ENCODE peak calls at places on chromosome 10, in ten cellular contexts. P, G, N, K, V, W, D, L, B and X are unnamed samples.

GRCh38 chr10:47257396-47258120 is 42.4 kb upstream of the GDF10 start:
- DNase-seq in P (peak), G (peak), N (no peak), K (peak), V (no peak), W (no peak), D (no peak), L (no peak), B (no peak), X (no peak)

GRCh38 chr10:6351540-6351939 is 148.8 kb downstream of the PFKFB3 start:
- DNase-seq in P (no peak), G (no peak), N (no peak), K (no peak), V (no peak), W (no peak), D (no peak), L (no peak), B (no peak), X (no peak)

GRCh38 chr10:2351566-2351965 is 614.2 kb upstream of the ADARB2 start:
- DNase-seq in P (no peak), G (no peak), N (no peak), K (no peak), V (no peak), W (no peak), D (no peak), L (no peak), B (no peak), X (no peak)

GRCh38 chr10:78458983-78459638 is 425.4 kb downstream of the RPS24 start:
- DNase-seq in P (no peak), G (peak), N (no peak), K (peak), V (no peak), W (no peak), D (no peak), L (peak), B (peak), X (no peak)

GRCh38 chr10:114271779-114272167 is 32.7 kb downstream of the VWA2 start:
- DNase-seq in P (no peak), G (peak), N (peak), K (peak), V (no peak), W (peak), D (no peak), L (peak), B (no peak), X (no peak)

GRCh38 chr10:78305311-78305710 is 271.6 kb downstream of the RPS24 start:
- DNase-seq in P (no peak), G (no peak), N (no peak), K (no peak), V (no peak), W (no peak), D (no peak), L (no peak), B (no peak), X (no peak)

GRCh38 chr10:47261121-47261520 is 38.9 kb upstream of the GDF10 start:
- DNase-seq in P (peak), G (no peak), N (no peak), K (no peak), V (no peak), W (no peak), D (no peak), L (no peak), B (no peak), X (no peak)

GRCh38 chr10:5666324-5667220 is at the start of gene ASB13:
- DNase-seq in P (peak), G (peak), N (peak), K (peak), V (peak), W (peak), D (peak), L (no peak), B (peak), X (peak)

GRCh38 chr10:34008641-34009040 is 674.2 kb upstream of the NRP1 start:
- DNase-seq in P (no peak), G (no peak), N (no peak), K (no peak), V (no peak), W (no peak), D (no peak), L (no peak), B (no peak), X (no peak)

GRCh38 chr10:113322843-113323242 is 230.0 kb upstream of the HABP2 start:
- DNase-seq in P (no peak), G (no peak), N (no peak), K (no peak), V (no peak), W (peak), D (no peak), L (no peak), B (no peak), X (no peak)

GRCh38 chr10:70435241-70436085 is 6.0 kb downstream of the NODAL start:
- DNase-seq in P (no peak), G (no peak), N (peak), K (no peak), V (no peak), W (no peak), D (no peak), L (no peak), B (no peak), X (no peak)

GRCh38 chr10:4767033-4767814 is 58.8 kb upstream of the AKR1E2 start:
- DNase-seq in P (peak), G (peak), N (no peak), K (peak), V (peak), W (peak), D (peak), L (peak), B (no peak), X (peak)

GRCh38 chr10:36880898-36881297 is 244.5 kb upstream of the ANKRD30A start:
- DNase-seq in P (no peak), G (peak), N (no peak), K (peak), V (peak), W (no peak), D (no peak), L (no peak), B (no peak), X (no peak)

GRCh38 chr10:111784386-111784785 is 399.2 kb downstream of the GPAM start:
- DNase-seq in P (no peak), G (no peak), N (no peak), K (no peak), V (no peak), W (no peak), D (no peak), L (no peak), B (no peak), X (no peak)

GRCh38 chr10:109062371-109062770 is 860.9 kb downstream of the XPNPEP1 start:
- DNase-seq in P (no peak), G (peak), N (no peak), K (peak), V (no peak), W (no peak), D (no peak), L (no peak), B (no peak), X (no peak)

GRCh38 chr10:97572214-97572989 is at the start of gene ANKRD2:
- DNase-seq in P (peak), G (peak), N (peak), K (peak), V (peak), W (peak), D (peak), L (peak), B (peak), X (peak)

GRCh38 chr10:92142949-92143348 is 147.9 kb downstream of the CPEB3 start:
- DNase-seq in P (no peak), G (no peak), N (no peak), K (no peak), V (no peak), W (no peak), D (no peak), L (no peak), B (no peak), X (no peak)

GRCh38 chr10:132849546-132850031 is 63.6 kb upstream of the NKX6-2 start:
- DNase-seq in P (no peak), G (no peak), N (no peak), K (no peak), V (no peak), W (no peak), D (no peak), L (no peak), B (peak), X (no peak)

GRCh38 chr10:77168161-77168560 is 469.4 kb downstream of the KCNMA1 start:
- DNase-seq in P (no peak), G (no peak), N (no peak), K (no peak), V (no peak), W (no peak), D (no peak), L (no peak), B (no peak), X (no peak)

GRCh38 chr10:6136215-6137201 is 47.7 kb downstream of the RBM17 start:
- DNase-seq in P (no peak), G (peak), N (no peak), K (peak), V (no peak), W (no peak), D (no peak), L (no peak), B (no peak), X (no peak)

GRCh38 chr10:110206988-110207804 is at the start of gene MXI1:
- DNase-seq in P (peak), G (peak), N (peak), K (peak), V (peak), W (peak), D (peak), L (no peak), B (peak), X (peak)

GRCh38 chr10:89250814-89251416 is 660 bp downstream of the LIPA start:
- DNase-seq in P (no peak), G (no peak), N (no peak), K (peak), V (no peak), W (no peak), D (no peak), L (no peak), B (no peak), X (no peak)

GRCh38 chr10:86659721-86660438 is 5.5 kb downstream of the OPN4 start:
- DNase-seq in P (no peak), G (no peak), N (peak), K (no peak), V (no peak), W (no peak), D (no peak), L (no peak), B (no peak), X (no peak)

GRCh38 chr10:130423455-130424305 is 287.5 kb downstream of the GLRX3 start:
- DNase-seq in P (no peak), G (no peak), N (no peak), K (no peak), V (no peak), W (no peak), D (no peak), L (no peak), B (no peak), X (no peak)

GRCh38 chr10:89836840-89837172 is 135.4 kb downstream of the KIF20B start:
- DNase-seq in P (no peak), G (no peak), N (peak), K (no peak), V (no peak), W (no peak), D (no peak), L (no peak), B (no peak), X (no peak)

GRCh38 chr10:20281579-20281978 is 465.3 kb downstream of the PLXDC2 start:
- DNase-seq in P (no peak), G (no peak), N (no peak), K (no peak), V (no peak), W (no peak), D (no peak), L (no peak), B (no peak), X (no peak)

GRCh38 chr10:96285331-96285752 is 14.0 kb upstream of the BLNK start:
- DNase-seq in P (no peak), G (no peak), N (no peak), K (no peak), V (no peak), W (no peak), D (no peak), L (no peak), B (no peak), X (no peak)

GRCh38 chr10:79140906-79141305 is 72.1 kb downstream of the ZMIZ1 start:
- DNase-seq in P (no peak), G (no peak), N (no peak), K (no peak), V (no peak), W (no peak), D (no peak), L (no peak), B (no peak), X (no peak)

GRCh38 chr10:126561499-126562208 is 108.8 kb downstream of the C10orf90 start:
- DNase-seq in P (no peak), G (no peak), N (peak), K (peak), V (peak), W (no peak), D (peak), L (no peak), B (no peak), X (no peak)
- H3K4me3 ChIP-seq in P (no peak), G (peak), N (peak), K (peak), V (no peak), W (no peak), D (no peak), L (no peak), B (no peak), X (no peak)

DNA sequence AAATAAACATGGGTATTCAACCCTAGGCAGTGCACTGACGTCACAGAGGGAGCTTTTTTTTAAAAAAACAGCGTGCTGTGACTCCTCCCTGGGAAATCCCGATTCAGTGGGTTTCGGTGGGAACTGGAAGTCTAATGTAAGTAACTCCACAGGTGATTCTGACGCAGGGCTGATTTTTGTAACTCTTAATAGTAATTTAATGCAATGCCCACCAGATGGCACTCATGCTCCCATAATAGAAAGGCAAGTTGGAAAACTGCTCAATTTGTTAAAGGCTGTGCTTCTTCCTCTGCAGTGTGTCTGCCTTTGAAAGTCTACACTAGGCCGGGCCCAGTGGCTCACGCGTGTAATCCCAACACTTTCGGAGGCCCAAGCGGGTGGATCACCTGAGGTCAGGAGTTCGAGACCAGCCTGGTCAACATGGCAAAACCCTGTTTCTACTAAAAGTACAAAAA is 10.9 kb upstream of the RSU1 start:
- DNase-seq in P (peak), G (peak), N (peak), K (peak), V (peak), W (peak), D (peak), L (peak), B (peak), X (peak)
- H3K4me3 ChIP-seq in P (no peak), G (no peak), N (peak), K (peak), V (no peak), W (no peak), D (no peak), L (peak), B (peak), X (no peak)

GRCh38 chr10:15718495-15719061 is 1.1 kb downstream of the ITGA8 start:
- DNase-seq in P (no peak), G (no peak), N (peak), K (no peak), V (no peak), W (no peak), D (no peak), L (no peak), B (no peak), X (no peak)

GRCh38 chr10:15719062-15719898 is 442 bp downstream of the ITGA8 start:
- DNase-seq in P (no peak), G (no peak), N (peak), K (peak), V (peak), W (peak), D (no peak), L (no peak), B (no peak), X (no peak)

GRCh38 chr10:15720635-15721310 is 1.1 kb upstream of the ITGA8 start:
- DNase-seq in P (no peak), G (no peak), N (no peak), K (no peak), V (no peak), W (no peak), D (no peak), L (no peak), B (no peak), X (no peak)

GRCh38 chr10:15715619-15716227 is 4.0 kb downstream of the ITGA8 start:
- DNase-seq in P (no peak), G (peak), N (no peak), K (peak), V (peak), W (no peak), D (no peak), L (no peak), B (no peak), X (no peak)

DNA sequence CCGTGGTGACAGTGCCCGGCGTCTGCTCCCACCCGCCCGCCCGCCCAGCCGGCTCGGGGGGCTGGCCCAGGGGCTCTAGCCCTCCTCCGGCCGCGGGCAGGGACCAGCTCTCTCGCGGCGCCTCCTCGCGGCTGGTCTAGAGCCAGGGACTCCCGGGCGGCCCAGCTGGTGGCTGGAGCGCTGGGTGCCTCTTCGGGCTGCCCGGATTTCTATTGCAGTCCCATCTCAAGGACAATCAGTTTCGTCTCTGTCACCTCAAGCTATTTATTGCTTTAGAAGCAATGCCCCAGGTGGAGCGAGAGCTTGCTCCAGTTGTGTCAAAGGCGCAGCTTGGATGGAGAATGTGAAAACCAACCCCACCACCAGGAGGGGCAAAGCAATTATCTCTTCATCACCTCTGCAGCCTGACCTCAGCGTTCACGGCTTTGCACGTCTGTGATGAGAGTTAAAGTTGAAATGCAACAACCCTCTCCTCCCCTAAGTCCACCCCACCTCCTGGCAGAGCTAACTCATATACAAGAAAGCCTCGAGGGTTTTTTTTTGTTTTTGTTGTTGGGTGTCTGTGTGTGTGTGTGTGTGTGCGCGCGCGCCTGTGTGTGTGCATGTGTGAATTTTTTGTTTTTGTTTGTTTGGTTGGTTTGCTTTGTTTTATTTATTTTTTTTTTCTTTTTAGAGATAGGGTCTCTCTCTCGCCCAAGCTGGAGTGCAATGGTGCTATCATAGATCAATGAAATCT is at the start of gene ITGA8:
- DNase-seq in P (no peak), G (no peak), N (peak), K (peak), V (peak), W (peak), D (no peak), L (no peak), B (no peak), X (peak)
- H3K4me3 ChIP-seq in P (no peak), G (no peak), N (peak), K (peak), V (peak), W (peak), D (no peak), L (no peak), B (peak), X (peak)

GRCh38 chr10:30542001-30542861 is 87.3 kb downstream of the LYZL2 start:
- DNase-seq in P (no peak), G (no peak), N (no peak), K (no peak), V (no peak), W (no peak), D (peak), L (no peak), B (no peak), X (no peak)
- H3K4me3 ChIP-seq in P (no peak), G (no peak), N (no peak), K (no peak), V (no peak), W (no peak), D (no peak), L (no peak), B (no peak), X (no peak)

DNA sequence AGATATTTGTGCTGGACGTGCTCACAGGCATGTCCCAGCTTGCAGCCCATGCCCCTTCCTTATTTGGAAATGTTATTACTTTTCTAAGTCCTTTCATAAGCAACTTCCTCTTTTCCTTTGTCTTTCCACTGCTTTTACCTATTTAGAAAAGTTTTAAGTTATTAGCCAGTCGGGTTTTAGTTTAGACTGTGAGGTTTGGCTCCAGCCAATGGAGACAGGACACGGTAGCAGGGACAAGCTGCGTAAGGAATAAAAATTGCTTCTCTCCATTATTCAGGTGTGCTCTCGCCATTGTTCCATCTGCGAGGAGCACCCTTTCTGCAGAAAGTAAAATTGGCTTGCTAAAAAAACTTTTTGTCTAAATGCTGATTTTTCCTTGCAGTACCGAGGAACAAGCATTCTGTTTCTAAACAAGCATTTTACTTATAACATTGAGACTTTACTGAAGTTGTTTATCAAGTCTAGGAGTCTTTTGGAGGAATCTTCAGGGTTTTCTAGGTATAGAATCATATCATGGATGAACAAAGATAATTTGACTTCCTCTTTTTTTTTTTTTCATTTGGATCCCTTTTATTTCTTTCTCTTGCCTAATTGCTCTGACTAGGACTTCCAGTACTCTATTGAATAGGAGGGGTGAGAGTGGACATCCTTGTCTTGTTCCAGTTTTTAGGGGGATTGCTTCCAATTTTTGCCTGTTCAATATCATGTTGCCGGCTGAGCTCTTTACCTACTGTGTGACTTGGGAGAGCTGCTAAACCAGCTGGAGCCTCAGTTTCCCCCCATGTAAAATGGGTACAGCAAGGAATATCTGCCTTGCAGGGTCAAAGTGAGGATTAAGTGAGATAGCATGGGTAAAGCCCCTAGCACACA is 63.8 kb downstream of the ALOX5 start:
- DNase-seq in P (no peak), G (no peak), N (no peak), K (no peak), V (no peak), W (no peak), D (no peak), L (no peak), B (no peak), X (no peak)
- H3K4me3 ChIP-seq in P (no peak), G (no peak), N (no peak), K (no peak), V (no peak), W (no peak), D (no peak), L (no peak), B (no peak), X (no peak)

DNA sequence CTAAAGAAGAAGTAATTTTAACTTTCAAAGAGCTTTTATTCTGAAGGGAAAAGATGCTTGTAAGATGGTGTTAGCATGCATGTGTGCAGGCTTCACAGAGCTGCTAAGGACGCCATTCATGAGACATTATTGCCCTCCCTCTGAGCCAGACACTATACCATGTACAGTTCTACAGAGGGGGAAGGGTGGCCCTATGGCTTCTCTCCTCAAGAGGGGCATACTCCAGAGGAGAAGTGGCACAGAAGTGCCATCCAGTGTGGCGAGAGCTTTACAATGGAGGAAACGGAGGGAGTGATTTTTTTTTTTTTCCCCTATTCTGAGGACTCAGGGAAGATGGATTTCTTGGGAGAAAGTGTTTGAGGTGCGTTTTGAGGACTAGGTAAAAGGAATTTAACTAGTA is 119.5 kb downstream of the BICC1 start:
- DNase-seq in P (no peak), G (no peak), N (no peak), K (no peak), V (no peak), W (no peak), D (no peak), L (no peak), B (no peak), X (no peak)
- H3K4me3 ChIP-seq in P (no peak), G (no peak), N (no peak), K (no peak), V (no peak), W (no peak), D (no peak), L (no peak), B (no peak), X (no peak)